ENCODE peak calls at places on chromosome 6, in six cellular contexts. One of them, this sample, is unnamed.
A peak's percentile ranks its signal among the peaks of the same experiment; 100 is the strongest.

GRCh38 chr6:53794073-53794719 is 609 bp upstream of the LRRC1 start:
- DNase-seq in neural progenitor cell: peak; percentile 77
- DNase-seq in cardiac muscle cell: peak; percentile 60
- DNase-seq in A673: peak; percentile 80
- DNase-seq in heart left ventricle: peak; percentile 52
- DNase-seq in lower lobe of right lung: peak; percentile 72
- DNase-seq in this sample: no peak

GRCh38 chr6:137013738-137014602 is 30.8 kb downstream of the IL20RA start:
- DNase-seq in neural progenitor cell: peak; percentile 44
- DNase-seq in cardiac muscle cell: peak; percentile 54
- DNase-seq in A673: peak; percentile 41
- DNase-seq in heart left ventricle: no peak
- DNase-seq in lower lobe of right lung: no peak
- DNase-seq in this sample: no peak

GRCh38 chr6:99151634-99152344 is 197.7 kb downstream of the FAXC start:
- DNase-seq in neural progenitor cell: peak; percentile 73
- DNase-seq in cardiac muscle cell: peak; percentile 59
- DNase-seq in A673: peak; percentile 67
- DNase-seq in heart left ventricle: peak; percentile 13
- DNase-seq in lower lobe of right lung: peak; percentile 48
- DNase-seq in this sample: no peak

GRCh38 chr6:37011656-37012378 is 6.4 kb downstream of the FGD2 start:
- DNase-seq in neural progenitor cell: no peak
- DNase-seq in cardiac muscle cell: no peak
- DNase-seq in A673: no peak
- DNase-seq in heart left ventricle: no peak
- DNase-seq in lower lobe of right lung: no peak
- DNase-seq in this sample: no peak

GRCh38 chr6:155077784-155078183 is 82.7 kb downstream of the TIAM2 start:
- DNase-seq in neural progenitor cell: no peak
- DNase-seq in cardiac muscle cell: no peak
- DNase-seq in A673: no peak
- DNase-seq in heart left ventricle: no peak
- DNase-seq in lower lobe of right lung: no peak
- DNase-seq in this sample: no peak

GRCh38 chr6:45930419-45931059 is 85.1 kb downstream of the CLIC5 start:
- DNase-seq in neural progenitor cell: peak; percentile 72
- DNase-seq in cardiac muscle cell: peak; percentile 80
- DNase-seq in A673: peak; percentile 68
- DNase-seq in heart left ventricle: peak; percentile 68
- DNase-seq in lower lobe of right lung: peak; percentile 70
- DNase-seq in this sample: peak; percentile 79

GRCh38 chr6:170158296-170159039 is 132.4 kb downstream of the DLL1 start:
- DNase-seq in neural progenitor cell: no peak
- DNase-seq in cardiac muscle cell: no peak
- DNase-seq in A673: no peak
- DNase-seq in heart left ventricle: no peak
- DNase-seq in lower lobe of right lung: peak; percentile 29
- DNase-seq in this sample: no peak

GRCh38 chr6:67875877-67876383 is 759.2 kb upstream of the ADGRB3 start:
- DNase-seq in neural progenitor cell: no peak
- DNase-seq in cardiac muscle cell: no peak
- DNase-seq in A673: no peak
- DNase-seq in heart left ventricle: no peak
- DNase-seq in lower lobe of right lung: no peak
- DNase-seq in this sample: no peak

GRCh38 chr6:90199900-90200299 is 96.7 kb downstream of the BACH2 start:
- DNase-seq in neural progenitor cell: no peak
- DNase-seq in cardiac muscle cell: no peak
- DNase-seq in A673: no peak
- DNase-seq in heart left ventricle: no peak
- DNase-seq in lower lobe of right lung: no peak
- DNase-seq in this sample: no peak

GRCh38 chr6:104953410-104953953 is 3.4 kb upstream of the LIN28B start:
- DNase-seq in neural progenitor cell: peak; percentile 91
- DNase-seq in cardiac muscle cell: peak; percentile 74
- DNase-seq in A673: no peak
- DNase-seq in heart left ventricle: no peak
- DNase-seq in lower lobe of right lung: no peak
- DNase-seq in this sample: no peak

DNA sequence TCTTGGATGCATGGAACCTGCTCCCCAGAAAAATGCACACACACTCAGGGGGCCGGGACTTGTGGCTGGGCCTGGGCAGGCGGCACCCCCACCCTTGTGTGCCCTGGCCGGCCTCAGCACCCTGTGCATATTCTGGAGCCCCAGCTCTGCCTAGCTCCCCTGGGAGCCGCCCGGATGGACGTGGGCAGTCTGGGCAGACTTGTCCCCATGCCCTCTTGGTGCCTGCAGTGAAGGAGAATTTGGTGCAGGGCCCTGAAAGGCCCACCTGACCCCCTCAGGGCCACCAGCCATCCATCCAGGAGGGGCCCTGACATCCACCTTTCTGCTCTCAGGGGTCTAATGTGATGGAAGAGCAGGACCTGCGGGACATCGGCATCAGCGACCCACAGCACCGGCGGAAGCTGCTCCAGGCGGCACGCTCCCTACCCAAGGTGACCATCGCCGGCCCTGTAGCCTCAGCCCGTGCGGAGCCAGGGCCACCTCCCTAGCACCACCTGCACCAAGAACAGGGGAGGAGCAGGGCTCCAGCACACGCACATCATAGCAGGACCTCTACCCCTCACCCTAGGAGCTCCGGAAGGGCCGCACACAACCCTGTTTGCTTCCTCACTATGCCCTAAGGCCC is 62.8 kb downstream of the TCP11 start:
- DNase-seq in neural progenitor cell: no peak
- DNase-seq in cardiac muscle cell: no peak
- DNase-seq in A673: no peak
- DNase-seq in heart left ventricle: no peak
- DNase-seq in lower lobe of right lung: no peak
- DNase-seq in this sample: no peak
- H3K36me3 ChIP-seq in neural progenitor cell: no peaks in the 10 kb centered on the region
- H3K36me3 ChIP-seq in cardiac muscle cell: no peaks in the 10 kb centered on the region
- H3K36me3 ChIP-seq in A673: peaks cover 13% of the 10 kb centered on the region
- H3K36me3 ChIP-seq in heart left ventricle: peaks cover 90% of the 10 kb centered on the region
- H3K36me3 ChIP-seq in lower lobe of right lung: peaks cover 87% of the 10 kb centered on the region
- H3K36me3 ChIP-seq in this sample: peaks cover 67% of the 10 kb centered on the region

GRCh38 chr6:151452750-151453427 is 963 bp upstream of the RMND1 start:
- DNase-seq in neural progenitor cell: peak; percentile 8
- DNase-seq in cardiac muscle cell: peak; percentile 26
- DNase-seq in A673: peak; percentile 4
- DNase-seq in heart left ventricle: peak; percentile 43
- DNase-seq in lower lobe of right lung: no peak
- DNase-seq in this sample: peak; percentile 67

GRCh38 chr6:151451417-151451949 is 443 bp downstream of the RMND1 start:
- DNase-seq in neural progenitor cell: no peak
- DNase-seq in cardiac muscle cell: no peak
- DNase-seq in A673: peak; percentile 7
- DNase-seq in heart left ventricle: no peak
- DNase-seq in lower lobe of right lung: no peak
- DNase-seq in this sample: no peak

GRCh38 chr6:151447237-151447636 is 4.7 kb downstream of the RMND1 start:
- DNase-seq in neural progenitor cell: no peak
- DNase-seq in cardiac muscle cell: no peak
- DNase-seq in A673: no peak
- DNase-seq in heart left ventricle: no peak
- DNase-seq in lower lobe of right lung: no peak
- DNase-seq in this sample: no peak

GRCh38 chr6:151448623-151449022 is 3.3 kb downstream of the RMND1 start:
- DNase-seq in neural progenitor cell: peak; percentile 9
- DNase-seq in cardiac muscle cell: no peak
- DNase-seq in A673: peak; percentile 14
- DNase-seq in heart left ventricle: no peak
- DNase-seq in lower lobe of right lung: no peak
- DNase-seq in this sample: no peak

GRCh38 chr6:151451950-151452749 is at the start of gene RMND1:
- DNase-seq in neural progenitor cell: peak; percentile 100
- DNase-seq in cardiac muscle cell: peak; percentile 100
- DNase-seq in A673: peak; percentile 100
- DNase-seq in heart left ventricle: peak; percentile 100
- DNase-seq in lower lobe of right lung: peak; percentile 100
- DNase-seq in this sample: peak; percentile 100
- H3K4me1 ChIP-seq in neural progenitor cell: peaks cover 38% of the 10 kb centered on the region
- H3K4me1 ChIP-seq in cardiac muscle cell: peaks cover 8% of the 10 kb centered on the region
- H3K4me1 ChIP-seq in A673: peaks cover 18% of the 10 kb centered on the region
- H3K4me1 ChIP-seq in heart left ventricle: peaks cover 18% of the 10 kb centered on the region
- H3K4me1 ChIP-seq in lower lobe of right lung: peaks cover 42% of the 10 kb centered on the region
- H3K4me1 ChIP-seq in this sample: peaks cover 26% of the 10 kb centered on the region

DNA sequence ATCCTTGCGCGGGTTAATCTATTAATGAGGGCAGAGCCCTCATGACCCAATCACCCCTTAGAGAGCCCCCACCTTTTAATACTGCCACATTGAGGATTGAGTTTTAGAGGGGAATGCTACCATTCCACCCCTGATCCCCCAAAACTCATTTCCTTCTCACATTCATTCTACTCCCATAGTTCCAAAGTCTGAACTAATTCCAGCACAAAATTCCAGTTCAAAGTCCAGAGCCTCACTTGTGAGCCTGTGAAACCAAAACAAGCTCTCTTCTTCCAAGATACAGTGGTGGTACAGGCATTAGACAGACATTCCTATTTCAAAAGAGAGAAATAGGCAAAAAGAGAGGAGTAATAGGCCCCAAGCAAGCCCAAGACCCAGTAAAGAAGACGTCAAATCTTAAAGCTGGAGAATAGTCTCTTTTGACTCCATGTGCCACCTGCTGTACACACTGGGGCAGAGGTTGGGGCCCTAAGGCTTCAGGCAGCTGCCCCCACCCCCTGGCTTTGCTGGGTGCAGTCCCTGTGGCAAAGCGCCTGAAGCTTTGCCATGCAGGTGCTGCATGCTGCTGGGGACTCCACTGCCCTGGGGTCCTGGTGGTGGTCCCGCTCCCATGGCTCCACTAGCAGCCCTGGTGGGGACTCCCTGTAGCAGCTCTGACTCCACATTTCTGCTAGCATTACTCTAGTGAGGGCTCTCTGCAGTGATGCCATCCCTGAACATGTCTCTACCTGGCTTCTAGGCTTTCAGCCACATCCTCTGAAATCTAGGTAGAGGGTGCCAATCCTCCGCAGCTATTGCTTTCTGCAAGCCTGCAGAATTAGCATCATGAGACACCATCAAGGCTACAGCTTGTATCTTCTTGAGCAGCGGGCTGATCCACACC is 41.3 kb downstream of the RSPH3 start:
- DNase-seq in neural progenitor cell: no peak
- DNase-seq in cardiac muscle cell: no peak
- DNase-seq in A673: no peak
- DNase-seq in heart left ventricle: no peak
- DNase-seq in lower lobe of right lung: no peak
- DNase-seq in this sample: no peak
- TF ChIP-seq CTCF in neural progenitor cell: no peak
- TF ChIP-seq CTCF in cardiac muscle cell: no peak
- TF ChIP-seq CTCF in A673: no peak
- TF ChIP-seq CTCF in heart left ventricle: no peak
- TF ChIP-seq CTCF in lower lobe of right lung: peak; percentile 17
- TF ChIP-seq CTCF in this sample: peak; percentile 32

GRCh38 chr6:47262226-47262625 is 47.5 kb downstream of the TNFRSF21 start:
- DNase-seq in neural progenitor cell: no peak
- DNase-seq in cardiac muscle cell: no peak
- DNase-seq in A673: no peak
- DNase-seq in heart left ventricle: no peak
- DNase-seq in lower lobe of right lung: no peak
- DNase-seq in this sample: no peak

GRCh38 chr6:47258724-47259347 is 50.9 kb downstream of the TNFRSF21 start:
- DNase-seq in neural progenitor cell: no peak
- DNase-seq in cardiac muscle cell: no peak
- DNase-seq in A673: no peak
- DNase-seq in heart left ventricle: no peak
- DNase-seq in lower lobe of right lung: no peak
- DNase-seq in this sample: no peak

GRCh38 chr6:47260021-47260420 is 49.7 kb downstream of the TNFRSF21 start:
- DNase-seq in neural progenitor cell: no peak
- DNase-seq in cardiac muscle cell: no peak
- DNase-seq in A673: no peak
- DNase-seq in heart left ventricle: no peak
- DNase-seq in lower lobe of right lung: no peak
- DNase-seq in this sample: no peak

GRCh38 chr6:47263268-47263667 is 46.4 kb downstream of the TNFRSF21 start:
- DNase-seq in neural progenitor cell: no peak
- DNase-seq in cardiac muscle cell: no peak
- DNase-seq in A673: no peak
- DNase-seq in heart left ventricle: no peak
- DNase-seq in lower lobe of right lung: no peak
- DNase-seq in this sample: no peak

GRCh38 chr6:47261191-47261590 is 48.5 kb downstream of the TNFRSF21 start:
- DNase-seq in neural progenitor cell: no peak
- DNase-seq in cardiac muscle cell: no peak
- DNase-seq in A673: no peak
- DNase-seq in heart left ventricle: no peak
- DNase-seq in lower lobe of right lung: no peak
- DNase-seq in this sample: no peak
- H3K36me3 ChIP-seq in neural progenitor cell: no peaks in the 10 kb centered on the region
- H3K36me3 ChIP-seq in cardiac muscle cell: no peaks in the 10 kb centered on the region
- H3K36me3 ChIP-seq in A673: no peaks in the 10 kb centered on the region
- H3K36me3 ChIP-seq in heart left ventricle: no peaks in the 10 kb centered on the region
- H3K36me3 ChIP-seq in lower lobe of right lung: no peaks in the 10 kb centered on the region
- H3K36me3 ChIP-seq in this sample: no peaks in the 10 kb centered on the region

GRCh38 chr6:157095569-157095968 is 227.8 kb downstream of the TMEM242 start:
- DNase-seq in neural progenitor cell: no peak
- DNase-seq in cardiac muscle cell: no peak
- DNase-seq in A673: no peak
- DNase-seq in heart left ventricle: no peak
- DNase-seq in lower lobe of right lung: no peak
- DNase-seq in this sample: no peak
- H3K4me1 ChIP-seq in neural progenitor cell: peaks cover 63% of the 10 kb centered on the region
- H3K4me1 ChIP-seq in cardiac muscle cell: peaks cover 13% of the 10 kb centered on the region
- H3K4me1 ChIP-seq in A673: no peaks in the 10 kb centered on the region
- H3K4me1 ChIP-seq in heart left ventricle: peaks cover 10% of the 10 kb centered on the region
- H3K4me1 ChIP-seq in lower lobe of right lung: peaks cover 50% of the 10 kb centered on the region
- H3K4me1 ChIP-seq in this sample: peaks cover 57% of the 10 kb centered on the region

GRCh38 chr6:100271625-100272024 is 193.1 kb downstream of the SIM1 start:
- DNase-seq in neural progenitor cell: no peak
- DNase-seq in cardiac muscle cell: peak; percentile 28
- DNase-seq in A673: no peak
- DNase-seq in heart left ventricle: no peak
- DNase-seq in lower lobe of right lung: no peak
- DNase-seq in this sample: no peak

GRCh38 chr6:100271202-100271601 is 193.5 kb downstream of the SIM1 start:
- DNase-seq in neural progenitor cell: no peak
- DNase-seq in cardiac muscle cell: no peak
- DNase-seq in A673: no peak
- DNase-seq in heart left ventricle: no peak
- DNase-seq in lower lobe of right lung: no peak
- DNase-seq in this sample: no peak

GRCh38 chr6:100281471-100281878 is 183.2 kb downstream of the SIM1 start:
- DNase-seq in neural progenitor cell: peak; percentile 93
- DNase-seq in cardiac muscle cell: peak; percentile 15
- DNase-seq in A673: no peak
- DNase-seq in heart left ventricle: no peak
- DNase-seq in lower lobe of right lung: no peak
- DNase-seq in this sample: no peak

GRCh38 chr6:100274147-100274546 is 190.6 kb downstream of the SIM1 start:
- DNase-seq in neural progenitor cell: no peak
- DNase-seq in cardiac muscle cell: no peak
- DNase-seq in A673: no peak
- DNase-seq in heart left ventricle: no peak
- DNase-seq in lower lobe of right lung: no peak
- DNase-seq in this sample: no peak

GRCh38 chr6:100276311-100277057 is 188.2 kb downstream of the SIM1 start:
- DNase-seq in neural progenitor cell: no peak
- DNase-seq in cardiac muscle cell: no peak
- DNase-seq in A673: no peak
- DNase-seq in heart left ventricle: no peak
- DNase-seq in lower lobe of right lung: no peak
- DNase-seq in this sample: no peak
- TF ChIP-seq CTCF in neural progenitor cell: no peak
- TF ChIP-seq CTCF in cardiac muscle cell: no peak
- TF ChIP-seq CTCF in A673: no peak
- TF ChIP-seq CTCF in heart left ventricle: no peak
- TF ChIP-seq CTCF in lower lobe of right lung: no peak
- TF ChIP-seq CTCF in this sample: no peak

This sample was measured in right atrium auricular region.